ENCODE peak calls at places on chromosomes 6 and 20, in five cellular contexts. M, O, W, C and I are unnamed samples.

GRCh38 chr6:52523363-52524207 is 53.3 kb downstream of the TRAM2 start:
- DNase-seq in C (no peak), W (no peak), M (no peak), O (no peak), I (no peak)

GRCh38 chr20:1001981-1002681 is at the start of gene RSPO4:
- DNase-seq in W (peak), C (peak), M (no peak), O (no peak), I (no peak)

GRCh38 chr6:170108890-170109587 is 181.8 kb downstream of the DLL1 start:
- DNase-seq in M (no peak), O (no peak), C (peak), W (no peak), I (no peak)

GRCh38 chr20:58555078-58555765 is 40.0 kb upstream of the APCDD1L start:
- DNase-seq in O (no peak), W (peak), C (no peak), M (no peak), I (no peak)

GRCh38 chr6:2952557-2953095 is 18.7 kb downstream of the SERPINB6 start:
- DNase-seq in C (peak), O (peak), M (peak), W (peak), I (peak)

GRCh38 chr6:134577998-134578397 is 260.1 kb upstream of the SGK1 start:
- DNase-seq in C (no peak), O (no peak), W (no peak), M (no peak), I (no peak)

GRCh38 chr6:119952696-119953095 is 603.1 kb upstream of the MAN1A1 start:
- DNase-seq in M (no peak), W (no peak), O (no peak), C (no peak), I (no peak)

GRCh38 chr6:107083047-107083768 is 32.1 kb downstream of the BEND3 start:
- DNase-seq in W (no peak), O (no peak), C (no peak), M (no peak), I (no peak)

GRCh38 chr6:106974999-106975698 is 620 bp upstream of the CD24 start:
- DNase-seq in O (no peak), W (peak), M (no peak), C (peak), I (peak)

GRCh38 chr6:151464702-151465101 is 12.8 kb upstream of the RMND1 start:
- DNase-seq in W (no peak), C (no peak), O (no peak), M (no peak), I (no peak)

GRCh38 chr6:104941694-104942177 is 15.2 kb upstream of the LIN28B start:
- DNase-seq in M (no peak), O (no peak), W (no peak), C (no peak), I (no peak)

GRCh38 chr20:43409041-43409913 is 48.4 kb upstream of the SRSF6 start:
- DNase-seq in W (peak), O (peak), C (no peak), M (no peak), I (no peak)